ENCODE peak calls at places on chromosomes 4 and X, in nine cellular contexts. One of them, this sample, is unnamed.

GRCh38 chr4:186617921-186618320 is 62.6 kb upstream of the MTNR1A start:
- DNase-seq in NCI-H2029: no peak
- DNase-seq in NCI-H1092: no peak
- DNase-seq in Right ventricle myocardium inferior: no peak
- DNase-seq in Peyer's patch: no peak
- DNase-seq in ELR: peak
- DNase-seq in CD8-positive, alpha-beta T cell: no peak
- DNase-seq in HS-5: no peak
- DNase-seq in sciatic nerve: no peak
- DNase-seq in this sample: peak

GRCh38 chr4:89657931-89658700 is 178.8 kb downstream of the SNCA start:
- DNase-seq in NCI-H2029: no peak
- DNase-seq in NCI-H1092: no peak
- DNase-seq in Right ventricle myocardium inferior: no peak
- DNase-seq in Peyer's patch: no peak
- DNase-seq in ELR: peak
- DNase-seq in CD8-positive, alpha-beta T cell: no peak
- DNase-seq in HS-5: peak
- DNase-seq in sciatic nerve: no peak
- DNase-seq in this sample: peak

GRCh38 chrX:70044541-70045245 is 5.0 kb downstream of the AWAT2 start:
- DNase-seq in NCI-H2029: no peak
- DNase-seq in NCI-H1092: no peak
- DNase-seq in Right ventricle myocardium inferior: no peak
- DNase-seq in Peyer's patch: peak
- DNase-seq in ELR: peak
- DNase-seq in CD8-positive, alpha-beta T cell: no peak
- DNase-seq in HS-5: no peak
- DNase-seq in sciatic nerve: no peak
- DNase-seq in this sample: no peak

GRCh38 chrX:71282514-71283408 is 674 bp upstream of the NONO start:
- DNase-seq in NCI-H2029: no peak
- DNase-seq in NCI-H1092: no peak
- DNase-seq in Right ventricle myocardium inferior: no peak
- DNase-seq in Peyer's patch: no peak
- DNase-seq in ELR: peak
- DNase-seq in CD8-positive, alpha-beta T cell: peak
- DNase-seq in HS-5: no peak
- DNase-seq in sciatic nerve: no peak
- DNase-seq in this sample: peak

GRCh38 chr4:138576684-138577083 is 334.5 kb upstream of the SLC7A11 start:
- DNase-seq in NCI-H2029: peak
- DNase-seq in NCI-H1092: no peak
- DNase-seq in Right ventricle myocardium inferior: no peak
- DNase-seq in Peyer's patch: no peak
- DNase-seq in ELR: peak
- DNase-seq in CD8-positive, alpha-beta T cell: no peak
- DNase-seq in HS-5: no peak
- DNase-seq in sciatic nerve: no peak
- DNase-seq in this sample: peak

GRCh38 chr4:154491731-154492249 is at the start of gene DCHS2:
- DNase-seq in NCI-H2029: no peak
- DNase-seq in NCI-H1092: no peak
- DNase-seq in Right ventricle myocardium inferior: no peak
- DNase-seq in Peyer's patch: peak
- DNase-seq in ELR: no peak
- DNase-seq in CD8-positive, alpha-beta T cell: no peak
- DNase-seq in HS-5: no peak
- DNase-seq in sciatic nerve: peak
- DNase-seq in this sample: no peak

GRCh38 chr4:16225139-16225538 is 1.1 kb downstream of the TAPT1 start:
- DNase-seq in NCI-H2029: no peak
- DNase-seq in NCI-H1092: no peak
- DNase-seq in Right ventricle myocardium inferior: no peak
- DNase-seq in Peyer's patch: no peak
- DNase-seq in ELR: peak
- DNase-seq in CD8-positive, alpha-beta T cell: no peak
- DNase-seq in HS-5: no peak
- DNase-seq in sciatic nerve: no peak
- DNase-seq in this sample: peak

GRCh38 chrX:41718481-41719245 is 5.3 kb upstream of the GPR82 start:
- DNase-seq in NCI-H2029: no peak
- DNase-seq in NCI-H1092: no peak
- DNase-seq in Right ventricle myocardium inferior: no peak
- DNase-seq in Peyer's patch: no peak
- DNase-seq in ELR: no peak
- DNase-seq in CD8-positive, alpha-beta T cell: no peak
- DNase-seq in HS-5: no peak
- DNase-seq in sciatic nerve: no peak
- DNase-seq in this sample: no peak

GRCh38 chr4:82898322-82899243 is 2.0 kb upstream of the THAP9 start:
- DNase-seq in NCI-H2029: peak
- DNase-seq in NCI-H1092: no peak
- DNase-seq in Right ventricle myocardium inferior: no peak
- DNase-seq in Peyer's patch: no peak
- DNase-seq in ELR: peak
- DNase-seq in CD8-positive, alpha-beta T cell: no peak
- DNase-seq in HS-5: peak
- DNase-seq in sciatic nerve: no peak
- DNase-seq in this sample: peak

GRCh38 chr4:155433636-155434360 is 57.0 kb upstream of the MAP9 start:
- DNase-seq in NCI-H2029: no peak
- DNase-seq in NCI-H1092: no peak
- DNase-seq in Right ventricle myocardium inferior: no peak
- DNase-seq in Peyer's patch: no peak
- DNase-seq in ELR: peak
- DNase-seq in CD8-positive, alpha-beta T cell: no peak
- DNase-seq in HS-5: no peak
- DNase-seq in sciatic nerve: no peak
- DNase-seq in this sample: peak

GRCh38 chr4:79682161-79682560 is 274.1 kb upstream of the GK2 start:
- DNase-seq in NCI-H2029: no peak
- DNase-seq in NCI-H1092: no peak
- DNase-seq in Right ventricle myocardium inferior: no peak
- DNase-seq in Peyer's patch: no peak
- DNase-seq in ELR: peak
- DNase-seq in CD8-positive, alpha-beta T cell: no peak
- DNase-seq in HS-5: no peak
- DNase-seq in sciatic nerve: no peak
- DNase-seq in this sample: peak

GRCh38 chrX:131841496-131842410 is 181.3 kb upstream of the STK26 start:
- DNase-seq in NCI-H2029: peak
- DNase-seq in NCI-H1092: peak
- DNase-seq in Right ventricle myocardium inferior: no peak
- DNase-seq in Peyer's patch: peak
- DNase-seq in ELR: peak
- DNase-seq in CD8-positive, alpha-beta T cell: peak
- DNase-seq in HS-5: no peak
- DNase-seq in sciatic nerve: no peak
- DNase-seq in this sample: peak

GRCh38 chr4:24892778-24893177 is 20.1 kb downstream of the CCDC149 start:
- DNase-seq in NCI-H2029: no peak
- DNase-seq in NCI-H1092: no peak
- DNase-seq in Right ventricle myocardium inferior: no peak
- DNase-seq in Peyer's patch: no peak
- DNase-seq in ELR: no peak
- DNase-seq in CD8-positive, alpha-beta T cell: no peak
- DNase-seq in HS-5: no peak
- DNase-seq in sciatic nerve: no peak
- DNase-seq in this sample: no peak

GRCh38 chrX:63275127-63275526 is 76.0 kb downstream of the SPIN4 start:
- DNase-seq in NCI-H2029: no peak
- DNase-seq in NCI-H1092: no peak
- DNase-seq in Right ventricle myocardium inferior: no peak
- DNase-seq in Peyer's patch: no peak
- DNase-seq in ELR: peak
- DNase-seq in CD8-positive, alpha-beta T cell: peak
- DNase-seq in HS-5: peak
- DNase-seq in sciatic nerve: no peak
- DNase-seq in this sample: no peak

GRCh38 chr4:122953924-122954323 is 31.5 kb upstream of the NUDT6 start:
- DNase-seq in NCI-H2029: no peak
- DNase-seq in NCI-H1092: no peak
- DNase-seq in Right ventricle myocardium inferior: no peak
- DNase-seq in Peyer's patch: no peak
- DNase-seq in ELR: no peak
- DNase-seq in CD8-positive, alpha-beta T cell: no peak
- DNase-seq in HS-5: no peak
- DNase-seq in sciatic nerve: no peak
- DNase-seq in this sample: no peak

GRCh38 chr4:152708806-152709205 is 29.0 kb upstream of the TMEM154 start:
- DNase-seq in NCI-H2029: no peak
- DNase-seq in NCI-H1092: no peak
- DNase-seq in Right ventricle myocardium inferior: no peak
- DNase-seq in Peyer's patch: no peak
- DNase-seq in ELR: no peak
- DNase-seq in CD8-positive, alpha-beta T cell: no peak
- DNase-seq in HS-5: no peak
- DNase-seq in sciatic nerve: no peak
- DNase-seq in this sample: no peak

GRCh38 chrX:2533424-2533823 is 32.6 kb upstream of the DHRSX start:
- DNase-seq in NCI-H2029: no peak
- DNase-seq in NCI-H1092: no peak
- DNase-seq in Right ventricle myocardium inferior: no peak
- DNase-seq in Peyer's patch: no peak
- DNase-seq in ELR: no peak
- DNase-seq in CD8-positive, alpha-beta T cell: no peak
- DNase-seq in HS-5: no peak
- DNase-seq in sciatic nerve: no peak
- DNase-seq in this sample: no peak

GRCh38 chrX:109511113-109511512 is 25.5 kb upstream of the NXT2 start:
- DNase-seq in NCI-H2029: no peak
- DNase-seq in NCI-H1092: no peak
- DNase-seq in Right ventricle myocardium inferior: no peak
- DNase-seq in Peyer's patch: no peak
- DNase-seq in ELR: no peak
- DNase-seq in CD8-positive, alpha-beta T cell: no peak
- DNase-seq in HS-5: no peak
- DNase-seq in sciatic nerve: no peak
- DNase-seq in this sample: no peak

GRCh38 chrX:135522878-135523693 is 2.6 kb downstream of the INTS6L start:
- DNase-seq in NCI-H2029: no peak
- DNase-seq in NCI-H1092: no peak
- DNase-seq in Right ventricle myocardium inferior: no peak
- DNase-seq in Peyer's patch: no peak
- DNase-seq in ELR: peak
- DNase-seq in CD8-positive, alpha-beta T cell: no peak
- DNase-seq in HS-5: no peak
- DNase-seq in sciatic nerve: no peak
- DNase-seq in this sample: peak

GRCh38 chr4:183469936-183470335 is 25.5 kb downstream of the CDKN2AIP start:
- DNase-seq in NCI-H2029: no peak
- DNase-seq in NCI-H1092: no peak
- DNase-seq in Right ventricle myocardium inferior: no peak
- DNase-seq in Peyer's patch: no peak
- DNase-seq in ELR: peak
- DNase-seq in CD8-positive, alpha-beta T cell: no peak
- DNase-seq in HS-5: peak
- DNase-seq in sciatic nerve: no peak
- DNase-seq in this sample: peak

GRCh38 chr4:140044314-140044991 is 109.5 kb downstream of the MAML3 start:
- DNase-seq in NCI-H2029: no peak
- DNase-seq in NCI-H1092: no peak
- DNase-seq in Right ventricle myocardium inferior: no peak
- DNase-seq in Peyer's patch: no peak
- DNase-seq in ELR: no peak
- DNase-seq in CD8-positive, alpha-beta T cell: no peak
- DNase-seq in HS-5: no peak
- DNase-seq in sciatic nerve: no peak
- DNase-seq in this sample: no peak